ENCODE peak calls at places on chromosome 21, in six cellular contexts. L, A, V, R, Q and T are unnamed samples.
A peak's percentile ranks its signal among the peaks of the same experiment; 100 is the strongest.

GRCh38 chr21:31335957-31336738 is 7.9 kb downstream of the TIAM1 start:
- DNase-seq in Q (peak; percentile 36), L (peak; percentile 96), R (peak; percentile 97), V (no peak), A (peak; percentile 70), T (no peak)

GRCh38 chr21:18954415-18954972 is 550.9 kb upstream of the TMPRSS15 start:
- DNase-seq in Q (no peak), V (no peak), L (no peak), A (no peak), R (no peak), T (peak; percentile 36)

GRCh38 chr21:43340491-43341348 is 86.2 kb downstream of the SIK1 start:
- DNase-seq in V (no peak), R (peak; percentile 90), L (peak; percentile 87), A (no peak), Q (no peak), T (peak; percentile 89)

GRCh38 chr21:44304846-44305245 is 5.0 kb downstream of the PFKL start:
- DNase-seq in L (peak; percentile 12), V (no peak), R (peak; percentile 32), A (no peak), Q (no peak), T (no peak)

GRCh38 chr21:35284199-35284598 is 235.1 kb upstream of the RUNX1 start:
- DNase-seq in R (no peak), Q (no peak), L (no peak), V (no peak), A (no peak), T (no peak)

GRCh38 chr21:40118527-40118926 is 251.3 kb downstream of the PCP4 start:
- DNase-seq in R (peak; percentile 6), V (no peak), A (no peak), Q (no peak), L (no peak), T (no peak)

GRCh38 chr21:38850277-38850951 is 44.7 kb downstream of the ETS2 start:
- DNase-seq in V (no peak), A (no peak), Q (no peak), L (no peak), R (no peak), T (no peak)

GRCh38 chr21:35026153-35026499 is 23.0 kb downstream of the RUNX1 start:
- DNase-seq in R (peak; percentile 72), A (no peak), Q (no peak), L (peak; percentile 68), V (no peak), T (no peak)

GRCh38 chr21:33800753-33801423 is 114.7 kb downstream of the ATP5PO start:
- DNase-seq in Q (no peak), A (no peak), R (no peak), L (no peak), V (no peak), T (no peak)

GRCh38 chr21:43966946-43967512 is 45.1 kb upstream of the TRAPPC10 start:
- DNase-seq in L (no peak), Q (no peak), V (no peak), R (no peak), A (no peak), T (no peak)

GRCh38 chr21:31879911-31880310 is 7.1 kb downstream of the HUNK start:
- DNase-seq in L (no peak), A (no peak), V (no peak), R (no peak), Q (no peak), T (no peak)

GRCh38 chr21:39317134-39318090 is 4.0 kb upstream of the BRWD1 start:
- DNase-seq in R (no peak), A (no peak), L (no peak), Q (no peak), V (no peak), T (no peak)

GRCh38 chr21:29496337-29496736 is 197.6 kb downstream of the BACH1 start:
- DNase-seq in V (no peak), Q (no peak), R (no peak), L (no peak), A (no peak), T (no peak)
- H3K4me3 ChIP-seq in V (no peak overlapping the region), Q (no peak overlapping the region), R (no peak overlapping the region), L (no peak overlapping the region), A (no peak overlapping the region), T (no peak overlapping the region)

DNA sequence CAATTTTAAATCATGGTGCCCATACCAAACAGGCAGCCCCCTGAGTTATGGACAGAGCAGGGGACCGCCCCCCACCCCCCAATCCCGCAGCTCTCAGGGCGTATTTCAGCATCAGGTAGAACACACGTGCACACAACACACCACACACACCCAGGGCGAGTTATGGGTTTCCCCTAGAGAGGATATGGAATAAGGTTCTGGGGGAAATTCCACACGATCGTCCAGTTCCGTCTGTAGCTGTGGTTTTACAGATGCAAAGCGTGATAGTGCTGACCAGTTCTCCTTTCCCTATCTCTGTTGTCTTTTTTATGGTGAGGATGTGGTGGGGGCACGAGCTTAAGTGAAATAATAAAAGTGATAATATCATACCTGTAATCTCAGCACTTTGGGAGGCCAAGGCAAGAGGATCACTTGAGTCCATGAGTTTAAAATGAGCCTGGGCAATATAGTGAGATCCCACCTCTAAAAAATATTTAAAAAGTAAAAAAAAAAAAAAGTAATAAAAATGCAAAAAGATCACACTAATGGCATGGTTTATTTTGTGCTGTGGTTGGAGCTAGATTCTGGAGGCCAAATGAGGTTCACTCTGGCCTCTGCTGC is 25.1 kb downstream of the C2CD2 start:
- DNase-seq in A (peak; percentile 54), Q (no peak), L (no peak), V (no peak), R (no peak), T (no peak)
- H3K4me3 ChIP-seq in A (no peak overlapping the region), Q (no peak overlapping the region), L (no peak overlapping the region), V (no peak overlapping the region), R (no peak overlapping the region), T (no peak overlapping the region)

DNA sequence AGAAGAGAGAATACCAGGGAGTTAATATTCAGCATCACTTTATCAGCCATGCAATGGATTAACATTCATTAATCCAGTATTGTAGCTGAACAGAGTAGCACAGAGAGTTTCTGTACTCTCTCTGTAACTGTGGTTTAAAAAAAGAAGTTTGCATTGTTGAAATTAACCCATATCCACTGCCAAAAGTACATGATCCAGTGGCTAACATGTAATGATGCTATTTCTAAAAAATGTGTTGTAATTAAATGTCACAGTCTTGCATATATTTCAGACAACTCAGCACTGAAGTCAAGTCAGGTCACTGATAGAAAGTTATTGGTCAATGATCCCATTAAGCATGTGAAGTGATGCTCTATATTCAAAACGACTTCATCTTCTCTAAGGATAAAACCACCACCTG is 141.3 kb downstream of the NRIP1 start:
- DNase-seq in A (no peak), L (peak; percentile 69), R (peak; percentile 75), Q (no peak), V (no peak), T (peak; percentile 43)
- H3K4me3 ChIP-seq in A (no peak overlapping the region), L (no peak overlapping the region), R (no peak overlapping the region), Q (no peak overlapping the region), V (no peak overlapping the region), T (no peak overlapping the region)

GRCh38 chr21:45432575-45433255 is 27.8 kb downstream of the COL18A1 start:
- DNase-seq in L (peak; percentile 49), A (no peak), V (no peak), Q (no peak), R (peak; percentile 56), T (no peak)
- H3K4me3 ChIP-seq in L (no peak overlapping the region), A (no peak overlapping the region), V (no peak overlapping the region), Q (no peak overlapping the region), R (no peak overlapping the region), T (no peak overlapping the region)

GRCh38 chr21:16117851-16118592 is 388.2 kb downstream of the USP25 start:
- DNase-seq in R (peak; percentile 99), V (no peak), Q (peak; percentile 78), L (peak; percentile 99), A (no peak), T (no peak)
- H3K4me3 ChIP-seq in R (peak overlapping the region; percentile 24), V (no peak overlapping the region), Q (no peak overlapping the region), L (peak overlapping the region; percentile 20), A (peak overlapping the region; percentile 24), T (no peak overlapping the region)

DNA sequence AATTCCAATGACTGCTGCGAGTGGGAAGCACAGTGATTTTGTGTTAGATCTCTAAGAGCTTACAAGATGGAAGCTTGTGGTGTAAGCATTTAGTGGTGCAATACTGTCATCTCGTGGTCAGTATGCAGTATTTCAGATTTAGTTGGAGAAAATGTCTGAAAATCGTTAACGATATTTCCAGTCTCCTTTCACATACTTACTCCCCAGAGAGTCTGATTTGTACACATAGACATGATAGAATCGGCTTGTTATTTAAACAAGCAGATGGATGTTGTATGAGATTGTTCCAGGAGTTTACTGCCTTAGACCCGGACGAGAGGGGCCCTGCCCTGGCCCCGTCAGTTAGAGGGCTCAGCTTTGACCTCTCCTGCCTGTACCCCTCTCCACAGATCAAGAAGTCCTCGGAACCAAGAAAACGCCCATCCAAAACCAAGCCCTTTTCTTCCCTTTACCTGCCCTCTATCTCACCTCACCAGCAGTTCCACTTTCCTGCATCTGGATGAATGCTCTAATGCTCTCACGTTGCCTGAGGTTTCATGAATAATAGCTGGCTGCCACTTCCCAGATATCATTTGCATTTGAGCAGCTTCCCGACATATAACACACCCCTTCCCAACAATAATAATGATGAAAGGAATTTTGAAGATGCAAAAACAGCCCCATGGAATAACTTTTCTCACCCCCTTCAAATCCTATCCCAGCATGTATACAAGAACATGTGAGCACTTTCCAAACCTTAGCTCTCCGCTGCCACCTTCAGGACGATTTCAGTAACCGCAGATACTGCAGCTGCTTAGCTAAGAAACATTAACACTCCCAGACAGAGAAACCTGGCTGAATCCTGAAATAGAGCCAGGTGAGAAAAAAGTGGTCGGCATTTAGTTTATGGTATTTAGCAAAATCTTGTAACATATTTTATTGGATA is 247.3 kb downstream of the LTN1 start:
- DNase-seq in V (peak; percentile 77), L (peak; percentile 77), Q (peak; percentile 45), R (peak; percentile 85), A (peak; percentile 87), T (peak; percentile 67)
- H3K4me3 ChIP-seq in V (peak overlapping the region; percentile 7), L (peak overlapping the region; percentile 66), Q (peak overlapping the region; percentile 24), R (peak overlapping the region; percentile 62), A (peak overlapping the region; percentile 55), T (peak overlapping the region; percentile 60)

GRCh38 chr21:46033410-46034404 is 52.1 kb downstream of the COL6A1 start:
- DNase-seq in V (no peak), L (no peak), R (no peak), A (no peak), Q (no peak), T (no peak)
- H3K4me3 ChIP-seq in V (no peak overlapping the region), L (no peak overlapping the region), R (no peak overlapping the region), A (no peak overlapping the region), Q (no peak overlapping the region), T (no peak overlapping the region)